ENCODE peak calls at places on chromosome 3, in four cellular contexts. E, Y, T and B are unnamed samples.

GRCh38 chr3:151838574-151839312 is 24.8 kb downstream of the AADAC start:
- DNase-seq in E (peak), T (no peak), Y (peak), B (no peak)

GRCh38 chr3:8625991-8626390 is 18.6 kb downstream of the SSUH2 start:
- DNase-seq in Y (no peak), E (no peak), T (no peak), B (no peak)

GRCh38 chr3:186931487-186932280 is 1.4 kb downstream of the ST6GAL1 start:
- DNase-seq in T (no peak), Y (no peak), E (peak), B (no peak)

GRCh38 chr3:59759298-59760169 is 709.7 kb upstream of the CFAP20DC start:
- DNase-seq in Y (no peak), T (no peak), E (no peak), B (no peak)

GRCh38 chr3:38017445-38018295 is 11.8 kb downstream of the PLCD1 start:
- DNase-seq in T (no peak), Y (no peak), E (no peak), B (no peak)

GRCh38 chr3:63528325-63529000 is 124.0 kb upstream of the SNTN start:
- DNase-seq in Y (no peak), T (no peak), E (no peak), B (no peak)

GRCh38 chr3:156558389-156558788 is 3.5 kb upstream of the SSR3 start:
- DNase-seq in T (no peak), Y (no peak), E (no peak), B (no peak)

GRCh38 chr3:124963755-124964154 is 29.2 kb upstream of the MUC13 start:
- DNase-seq in Y (no peak), T (no peak), E (no peak), B (no peak)

GRCh38 chr3:118628704-118629341 is 405.8 kb downstream of the IGSF11 start:
- DNase-seq in Y (peak), E (peak), T (no peak), B (peak)

GRCh38 chr3:31319332-31319731 is 213.4 kb upstream of the STT3B start:
- DNase-seq in T (no peak), Y (no peak), E (no peak), B (no peak)

GRCh38 chr3:108757404-108757982 is at the start of gene RETNLB:
- DNase-seq in Y (no peak), T (no peak), E (peak), B (no peak)

GRCh38 chr3:169535584-169535983 is 127.9 kb downstream of the MECOM start:
- DNase-seq in T (no peak), Y (no peak), E (no peak), B (no peak)

GRCh38 chr3:146374146-146374545 is 95.2 kb downstream of the PLSCR2 start:
- DNase-seq in E (no peak), T (no peak), Y (no peak), B (no peak)

GRCh38 chr3:152319256-152319655 is 50.5 kb downstream of the MBNL1 start:
- DNase-seq in Y (no peak), E (no peak), T (no peak), B (no peak)

GRCh38 chr3:41581700-41582099 is 380.2 kb downstream of the ULK4 start:
- DNase-seq in E (no peak), Y (no peak), T (no peak), B (no peak)

GRCh38 chr3:1700650-1701049 is 398.0 kb upstream of the CNTN4 start:
- DNase-seq in E (no peak), Y (no peak), T (no peak), B (no peak)

GRCh38 chr3:144363856-144364255 is 392.2 kb downstream of the DIPK2A start:
- DNase-seq in E (no peak), Y (no peak), T (no peak), B (no peak)